ENCODE peak calls at places on chromosomes 16 and 17, in ten cellular contexts. K, X, D, F, J, Q, O, N, Z and H are unnamed samples.

GRCh38 chr16:2333772-2334379 is 6.7 kb downstream of the ABCA3 start:
- DNase-seq in K (no peak), X (no peak), D (no peak), F (no peak), J (peak), Q (peak), O (no peak), N (no peak), Z (no peak), H (peak)

GRCh38 chr16:89172171-89172900 is 788 bp downstream of the CDH15 start:
- DNase-seq in K (no peak), X (no peak), D (no peak), F (no peak), J (no peak), Q (no peak), O (no peak), N (no peak), Z (no peak), H (no peak)

GRCh38 chr17:8332688-8333087 is 7.0 kb upstream of the ODF4 start:
- DNase-seq in K (no peak), X (no peak), D (no peak), F (peak), J (no peak), Q (no peak), O (peak), N (no peak), Z (no peak), H (no peak)

GRCh38 chr16:67244387-67245188 is 2.7 kb downstream of the FHOD1 start:
- DNase-seq in K (no peak), X (peak), D (peak), F (peak), J (no peak), Q (peak), O (peak), N (peak), Z (no peak), H (peak)

GRCh38 chr17:33469911-33470310 is 176.8 kb upstream of the ASIC2 start:
- DNase-seq in K (no peak), X (no peak), D (peak), F (no peak), J (no peak), Q (no peak), O (peak), N (no peak), Z (no peak), H (no peak)

GRCh38 chr17:9568004-9568403 is 7.6 kb downstream of the STX8 start:
- DNase-seq in K (no peak), X (no peak), D (no peak), F (no peak), J (no peak), Q (no peak), O (no peak), N (no peak), Z (no peak), H (no peak)

GRCh38 chr17:2138768-2139167 is 83.9 kb downstream of the HIC1 start:
- DNase-seq in K (no peak), X (no peak), D (no peak), F (no peak), J (no peak), Q (no peak), O (peak), N (no peak), Z (no peak), H (no peak)

GRCh38 chr16:4086153-4086552 is 30.1 kb downstream of the ADCY9 start:
- DNase-seq in K (no peak), X (no peak), D (no peak), F (peak), J (no peak), Q (no peak), O (no peak), N (peak), Z (peak), H (peak)

GRCh38 chr17:63040816-63041215 is 74.8 kb downstream of the TANC2 start:
- DNase-seq in K (no peak), X (no peak), D (no peak), F (no peak), J (no peak), Q (no peak), O (no peak), N (no peak), Z (no peak), H (no peak)

GRCh38 chr16:72066747-72067146 is 3.7 kb downstream of the HPR start:
- DNase-seq in K (no peak), X (no peak), D (peak), F (no peak), J (no peak), Q (peak), O (peak), N (no peak), Z (no peak), H (no peak)

GRCh38 chr16:66516808-66517585 is 32.9 kb downstream of the TK2 start:
- DNase-seq in K (peak), X (peak), D (peak), F (peak), J (peak), Q (peak), O (peak), N (peak), Z (peak), H (peak)

GRCh38 chr16:66523861-66524354 is 26.0 kb downstream of the TK2 start:
- DNase-seq in K (no peak), X (no peak), D (no peak), F (no peak), J (no peak), Q (no peak), O (no peak), N (no peak), Z (peak), H (no peak)

GRCh38 chr17:81003711-81004335 is 12.2 kb downstream of the CHMP6 start:
- DNase-seq in K (no peak), X (no peak), D (no peak), F (no peak), J (no peak), Q (no peak), O (no peak), N (no peak), Z (no peak), H (no peak)

GRCh38 chr17:48631693-48632578 is 5.8 kb upstream of the HOXB9 start:
- DNase-seq in K (no peak), X (no peak), D (no peak), F (no peak), J (no peak), Q (no peak), O (no peak), N (no peak), Z (no peak), H (no peak)

GRCh38 chr17:17713839-17714238 is 32.6 kb downstream of the RAI1 start:
- DNase-seq in K (no peak), X (peak), D (peak), F (peak), J (no peak), Q (no peak), O (peak), N (no peak), Z (no peak), H (no peak)

GRCh38 chr16:12573730-12574383 is 229.8 kb downstream of the CPPED1 start:
- DNase-seq in K (peak), X (peak), D (peak), F (peak), J (no peak), Q (peak), O (peak), N (peak), Z (no peak), H (no peak)

GRCh38 chr17:74190807-74191206 is 12.7 kb upstream of the RPL38 start:
- DNase-seq in K (peak), X (no peak), D (no peak), F (no peak), J (no peak), Q (no peak), O (peak), N (no peak), Z (no peak), H (no peak)

GRCh38 chr17:18992454-18993130 is 12.0 kb downstream of the FAM83G start:
- DNase-seq in K (no peak), X (no peak), D (no peak), F (no peak), J (no peak), Q (no peak), O (no peak), N (no peak), Z (no peak), H (no peak)

GRCh38 chr17:76888661-76889060 is 20.5 kb downstream of the MGAT5B start:
- DNase-seq in K (no peak), X (no peak), D (no peak), F (no peak), J (no peak), Q (no peak), O (no peak), N (no peak), Z (no peak), H (no peak)

GRCh38 chr17:34728771-34729310 is 149.5 kb downstream of the TMEM132E start:
- DNase-seq in K (no peak), X (no peak), D (no peak), F (no peak), J (no peak), Q (no peak), O (no peak), N (no peak), Z (peak), H (peak)

GRCh38 chr17:75067856-75068255 is 19.9 kb upstream of the SLC16A5 start:
- DNase-seq in K (no peak), X (no peak), D (no peak), F (no peak), J (no peak), Q (no peak), O (no peak), N (no peak), Z (no peak), H (no peak)

GRCh38 chr17:72984145-72984924 is 108.2 kb downstream of the SLC39A11 start:
- DNase-seq in K (no peak), X (no peak), D (peak), F (no peak), J (no peak), Q (no peak), O (no peak), N (no peak), Z (no peak), H (no peak)

GRCh38 chr17:6510321-6511023 is 45.9 kb downstream of the PITPNM3 start:
- DNase-seq in K (peak), X (no peak), D (peak), F (no peak), J (no peak), Q (no peak), O (no peak), N (no peak), Z (peak), H (peak)

GRCh38 chr17:63647065-63647725 is 25.0 kb downstream of the MAP3K3 start:
- DNase-seq in K (no peak), X (no peak), D (peak), F (no peak), J (no peak), Q (no peak), O (peak), N (no peak), Z (no peak), H (no peak)

GRCh38 chr16:58732545-58733247 is 1.4 kb downstream of the GOT2 start:
- DNase-seq in K (no peak), X (no peak), D (peak), F (no peak), J (no peak), Q (no peak), O (no peak), N (no peak), Z (no peak), H (no peak)

GRCh38 chr16:56849690-56850680 is 15.0 kb upstream of the SLC12A3 start:
- DNase-seq in K (peak), X (no peak), D (peak), F (no peak), J (no peak), Q (no peak), O (no peak), N (no peak), Z (no peak), H (no peak)

GRCh38 chr16:2035431-2036199 is 8.9 kb downstream of the NHERF2 start:
- DNase-seq in K (no peak), X (peak), D (peak), F (peak), J (no peak), Q (no peak), O (peak), N (peak), Z (no peak), H (no peak)

GRCh38 chr16:54739381-54739780 is 191.3 kb upstream of the IRX5 start:
- DNase-seq in K (no peak), X (no peak), D (no peak), F (no peak), J (peak), Q (no peak), O (no peak), N (no peak), Z (no peak), H (no peak)

GRCh38 chr16:75710344-75710743 is 9.1 kb upstream of the DUXB start:
- DNase-seq in K (no peak), X (no peak), D (no peak), F (no peak), J (no peak), Q (no peak), O (no peak), N (no peak), Z (no peak), H (no peak)

GRCh38 chr17:33716937-33717336 is 423.8 kb upstream of the ASIC2 start:
- DNase-seq in K (no peak), X (no peak), D (no peak), F (no peak), J (no peak), Q (no peak), O (no peak), N (no peak), Z (no peak), H (no peak)

DNA sequence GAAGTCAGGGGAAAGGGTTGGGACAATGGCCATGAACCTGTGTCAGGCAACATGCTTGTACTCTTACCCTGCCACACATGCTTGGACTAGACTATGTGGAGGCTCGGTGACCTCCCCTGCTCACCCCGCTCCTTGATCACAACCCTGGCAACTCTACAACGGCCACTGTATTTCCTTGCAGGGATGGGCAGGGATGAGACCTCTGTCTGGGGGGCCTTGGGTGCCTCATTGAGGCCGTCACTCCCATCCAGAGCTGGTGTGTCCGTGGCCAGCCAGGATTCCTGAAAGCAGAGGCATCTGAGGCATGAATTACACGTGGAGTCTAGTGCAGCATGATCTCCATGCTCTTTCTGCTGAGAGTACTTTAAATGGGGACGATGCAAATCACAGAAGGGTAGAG is 948 bp downstream of the PLA2G15 start:
- DNase-seq in K (no peak), X (no peak), D (no peak), F (no peak), J (no peak), Q (no peak), O (no peak), N (no peak), Z (no peak), H (no peak)
- H3K4me3 ChIP-seq in K (peak), X (peak), D (peak), F (peak), J (peak), Q (no peak), O (no peak), N (peak), Z (peak), H (peak)

GRCh38 chr16:30555848-30556473 is 2.2 kb downstream of the ZNF764 start:
- DNase-seq in K (no peak), X (no peak), D (no peak), F (no peak), J (no peak), Q (no peak), O (no peak), N (no peak), Z (no peak), H (no peak)

GRCh38 chr16:30557397-30557949 is 701 bp downstream of the ZNF764 start:
- DNase-seq in K (no peak), X (no peak), D (no peak), F (no peak), J (no peak), Q (no peak), O (no peak), N (no peak), Z (no peak), H (no peak)

GRCh38 chr16:30558789-30559377 is 709 bp upstream of the ZNF764 start:
- DNase-seq in K (no peak), X (no peak), D (no peak), F (no peak), J (no peak), Q (no peak), O (no peak), N (no peak), Z (no peak), H (no peak)

GRCh38 chr16:30559690-30560089 is 1.5 kb upstream of the ZNF764 start:
- DNase-seq in K (no peak), X (no peak), D (no peak), F (no peak), J (no peak), Q (no peak), O (no peak), N (no peak), Z (no peak), H (no peak)

DNA sequence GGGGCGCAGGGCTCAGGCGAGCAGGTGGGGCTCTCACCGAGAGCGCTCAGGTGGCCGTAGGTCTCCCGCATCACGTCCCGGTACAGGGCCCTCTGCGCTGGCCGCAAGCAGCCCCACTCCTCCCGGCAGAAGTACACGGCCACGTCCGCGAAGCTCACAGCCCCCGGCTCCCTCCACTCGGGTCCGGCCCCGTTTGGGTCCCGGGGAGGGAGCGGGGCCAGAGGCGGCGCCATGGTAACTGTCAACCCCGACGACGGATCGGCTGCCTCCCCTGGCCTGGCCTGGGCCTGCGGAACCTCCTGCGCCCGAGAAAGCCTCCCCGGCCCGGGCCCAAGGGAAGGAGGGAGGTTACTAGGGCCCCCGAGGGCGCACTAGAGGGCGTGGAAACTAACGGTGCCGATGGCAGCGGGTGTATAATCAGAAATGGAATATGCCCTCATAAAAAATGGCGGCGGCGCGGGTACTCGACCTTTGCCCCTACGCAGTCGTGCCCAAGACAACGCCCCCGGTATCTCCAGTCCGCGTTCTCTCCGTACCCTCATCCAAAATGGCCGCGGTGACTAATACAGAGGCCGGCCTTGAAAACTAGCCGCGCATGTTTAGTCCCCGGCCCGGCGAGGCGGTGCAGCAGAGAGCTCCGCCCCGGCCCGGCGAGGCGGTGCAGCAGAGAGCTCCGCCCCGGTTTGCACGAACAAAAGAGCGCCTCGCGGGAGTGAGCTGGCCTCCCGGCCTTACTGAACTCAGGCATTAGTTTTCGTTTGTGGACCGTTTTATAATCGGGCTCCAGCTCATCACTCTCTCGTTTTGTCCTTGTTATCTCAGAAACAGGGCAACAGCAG is at the start of gene ZNF764:
- DNase-seq in K (peak), X (peak), D (peak), F (peak), J (peak), Q (peak), O (peak), N (peak), Z (peak), H (peak)
- H3K27ac ChIP-seq in K (peak), X (peak), D (peak), F (peak), J (peak), Q (peak), O (peak), N (peak), Z (peak), H (peak)

GRCh38 chr17:28956112-28956511 is 4.8 kb upstream of the PHF12 start:
- DNase-seq in K (peak), X (no peak), D (no peak), F (no peak), J (no peak), Q (no peak), O (no peak), N (no peak), Z (no peak), H (no peak)

GRCh38 chr17:28958820-28959455 is 7.6 kb upstream of the PHF12 start:
- DNase-seq in K (peak), X (no peak), D (no peak), F (no peak), J (no peak), Q (no peak), O (no peak), N (no peak), Z (no peak), H (no peak)

GRCh38 chr17:28957992-28958355 is 6.7 kb upstream of the PHF12 start:
- DNase-seq in K (peak), X (no peak), D (no peak), F (no peak), J (no peak), Q (no peak), O (no peak), N (no peak), Z (no peak), H (no peak)

GRCh38 chr17:28956861-28957260 is 5.5 kb upstream of the PHF12 start:
- DNase-seq in K (peak), X (no peak), D (no peak), F (no peak), J (no peak), Q (no peak), O (no peak), N (no peak), Z (no peak), H (no peak)

GRCh38 chr17:28957277-28957991 is 6.1 kb upstream of the PHF12 start:
- DNase-seq in K (peak), X (no peak), D (no peak), F (no peak), J (no peak), Q (no peak), O (no peak), N (no peak), Z (no peak), H (no peak)
- H3K4me3 ChIP-seq in K (no peak), X (no peak), D (no peak), F (no peak), J (no peak), Q (no peak), O (no peak), N (no peak), Z (no peak), H (no peak)

DNA sequence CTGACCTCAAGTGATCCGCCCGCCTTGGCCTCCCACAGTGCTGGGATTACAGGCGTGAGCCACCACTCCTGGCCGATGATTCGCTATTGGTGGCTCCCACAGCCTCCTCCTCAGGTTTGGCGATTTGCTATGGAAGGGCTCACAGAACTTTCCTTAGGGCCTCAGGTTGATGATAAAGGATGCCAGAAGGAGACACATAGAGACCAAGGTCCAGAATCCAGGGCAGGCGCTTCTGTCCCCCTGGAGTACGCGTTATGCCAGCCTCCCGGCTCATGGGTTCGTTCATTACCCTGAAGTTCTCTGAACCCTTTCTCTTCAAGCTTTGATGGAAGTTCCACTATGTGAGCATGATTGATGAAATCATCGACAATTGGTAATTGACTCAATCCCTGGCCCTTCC is 19.9 kb downstream of the LGALS3BP start:
- DNase-seq in K (no peak), X (no peak), D (no peak), F (no peak), J (no peak), Q (no peak), O (no peak), N (no peak), Z (no peak), H (no peak)
- H3K27ac ChIP-seq in K (no peak), X (no peak), D (no peak), F (no peak), J (no peak), Q (no peak), O (no peak), N (no peak), Z (no peak), H (no peak)

GRCh38 chr17:65092262-65092661 is 35.7 kb upstream of the GNA13 start:
- DNase-seq in K (no peak), X (no peak), D (no peak), F (no peak), J (no peak), Q (peak), O (no peak), N (no peak), Z (no peak), H (no peak)
- H3K4me3 ChIP-seq in K (no peak), X (no peak), D (no peak), F (no peak), J (no peak), Q (no peak), O (no peak), N (no peak), Z (no peak), H (no peak)

GRCh38 chr17:66375121-66375520 is 72.7 kb downstream of the PRKCA start:
- DNase-seq in K (no peak), X (no peak), D (no peak), F (no peak), J (no peak), Q (no peak), O (no peak), N (no peak), Z (no peak), H (no peak)
- H3K27ac ChIP-seq in K (peak), X (no peak), D (no peak), F (no peak), J (no peak), Q (peak), O (no peak), N (no peak), Z (no peak), H (no peak)

DNA sequence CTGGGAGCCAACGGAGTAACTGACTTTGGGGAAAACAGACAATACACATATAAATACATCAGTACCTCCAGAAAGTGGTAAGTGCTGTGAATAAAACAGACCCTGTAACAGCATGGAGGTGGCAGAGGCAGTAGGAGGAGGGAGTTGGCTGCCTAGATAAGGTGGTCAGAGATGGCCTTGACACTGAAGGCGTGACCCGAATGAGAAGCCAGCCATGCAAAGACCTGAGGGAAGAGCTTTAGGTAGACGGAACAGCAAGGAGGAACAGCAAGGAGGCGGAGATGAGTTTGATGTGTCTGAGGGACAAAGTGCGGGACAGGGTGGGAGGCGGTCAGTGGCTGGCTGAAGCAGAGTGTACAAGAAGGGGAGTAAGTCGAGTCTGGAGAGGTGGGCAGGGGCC is 8.1 kb upstream of the SLC6A4 start:
- DNase-seq in K (no peak), X (no peak), D (no peak), F (no peak), J (no peak), Q (no peak), O (no peak), N (no peak), Z (no peak), H (peak)
- H3K4me3 ChIP-seq in K (no peak), X (no peak), D (no peak), F (no peak), J (no peak), Q (no peak), O (no peak), N (no peak), Z (no peak), H (no peak)